ENCODE peak calls at places on chromosomes 12 and 14, in five cellular contexts. One of them, this sample, is unnamed.

GRCh38 chr12:58897969-58898368 is 22.3 kb downstream of the LRIG3 start:
- DNase-seq in H9: no peak
- DNase-seq in stimulated activated CD4-positive, alpha-beta T cell treated with anti-CD3 and anti-CD28 coated beads, Interleukin-2, amount 100 ng/mL, for 24 hours: no peak
- DNase-seq in NAMALWA: no peak
- DNase-seq in activated naive CD8-positive, alpha-beta T cell treated with anti-CD3 and anti-CD28 coated beads, Interleukin-2, amount 50 U/mL, for 24 hours: no peak
- DNase-seq in this sample: no peak

GRCh38 chr12:47249719-47250506 is 170.2 kb upstream of the AMIGO2 start:
- DNase-seq in stimulated activated CD4-positive, alpha-beta T cell treated with anti-CD3 and anti-CD28 coated beads, Interleukin-2, amount 100 ng/mL, for 24 hours: no peak
- DNase-seq in H9: no peak
- DNase-seq in NAMALWA: no peak
- DNase-seq in activated naive CD8-positive, alpha-beta T cell treated with anti-CD3 and anti-CD28 coated beads, Interleukin-2, amount 50 U/mL, for 24 hours: no peak
- DNase-seq in this sample: no peak

GRCh38 chr12:24742378-24742777 is 206.5 kb downstream of the BCAT1 start:
- DNase-seq in stimulated activated CD4-positive, alpha-beta T cell treated with anti-CD3 and anti-CD28 coated beads, Interleukin-2, amount 100 ng/mL, for 24 hours: no peak
- DNase-seq in H9: no peak
- DNase-seq in activated naive CD8-positive, alpha-beta T cell treated with anti-CD3 and anti-CD28 coated beads, Interleukin-2, amount 50 U/mL, for 24 hours: peak
- DNase-seq in NAMALWA: peak
- DNase-seq in this sample: peak

GRCh38 chr12:16359512-16360491 is 12.4 kb downstream of the MGST1 start:
- DNase-seq in H9: peak
- DNase-seq in activated naive CD8-positive, alpha-beta T cell treated with anti-CD3 and anti-CD28 coated beads, Interleukin-2, amount 50 U/mL, for 24 hours: peak
- DNase-seq in stimulated activated CD4-positive, alpha-beta T cell treated with anti-CD3 and anti-CD28 coated beads, Interleukin-2, amount 100 ng/mL, for 24 hours: no peak
- DNase-seq in NAMALWA: peak
- DNase-seq in this sample: peak

GRCh38 chr12:94109154-94109553 is 39.2 kb upstream of the PLXNC1 start:
- DNase-seq in NAMALWA: no peak
- DNase-seq in H9: no peak
- DNase-seq in stimulated activated CD4-positive, alpha-beta T cell treated with anti-CD3 and anti-CD28 coated beads, Interleukin-2, amount 100 ng/mL, for 24 hours: peak
- DNase-seq in activated naive CD8-positive, alpha-beta T cell treated with anti-CD3 and anti-CD28 coated beads, Interleukin-2, amount 50 U/mL, for 24 hours: peak
- DNase-seq in this sample: no peak

GRCh38 chr12:19234171-19234704 is 104.7 kb downstream of the PLEKHA5 start:
- DNase-seq in NAMALWA: no peak
- DNase-seq in H9: no peak
- DNase-seq in activated naive CD8-positive, alpha-beta T cell treated with anti-CD3 and anti-CD28 coated beads, Interleukin-2, amount 50 U/mL, for 24 hours: no peak
- DNase-seq in stimulated activated CD4-positive, alpha-beta T cell treated with anti-CD3 and anti-CD28 coated beads, Interleukin-2, amount 100 ng/mL, for 24 hours: no peak
- DNase-seq in this sample: no peak

GRCh38 chr14:50001146-50001998 is 108.5 kb downstream of the ARF6 start:
- DNase-seq in activated naive CD8-positive, alpha-beta T cell treated with anti-CD3 and anti-CD28 coated beads, Interleukin-2, amount 50 U/mL, for 24 hours: peak
- DNase-seq in NAMALWA: peak
- DNase-seq in H9: peak
- DNase-seq in stimulated activated CD4-positive, alpha-beta T cell treated with anti-CD3 and anti-CD28 coated beads, Interleukin-2, amount 100 ng/mL, for 24 hours: peak
- DNase-seq in this sample: peak

GRCh38 chr14:78705989-78706388 is 535.8 kb downstream of the NRXN3 start:
- DNase-seq in activated naive CD8-positive, alpha-beta T cell treated with anti-CD3 and anti-CD28 coated beads, Interleukin-2, amount 50 U/mL, for 24 hours: no peak
- DNase-seq in NAMALWA: no peak
- DNase-seq in stimulated activated CD4-positive, alpha-beta T cell treated with anti-CD3 and anti-CD28 coated beads, Interleukin-2, amount 100 ng/mL, for 24 hours: no peak
- DNase-seq in H9: no peak
- DNase-seq in this sample: no peak

GRCh38 chr12:22046090-22046967 is at the start of gene CMAS:
- DNase-seq in activated naive CD8-positive, alpha-beta T cell treated with anti-CD3 and anti-CD28 coated beads, Interleukin-2, amount 50 U/mL, for 24 hours: peak
- DNase-seq in NAMALWA: peak
- DNase-seq in H9: peak
- DNase-seq in stimulated activated CD4-positive, alpha-beta T cell treated with anti-CD3 and anti-CD28 coated beads, Interleukin-2, amount 100 ng/mL, for 24 hours: peak
- DNase-seq in this sample: peak

GRCh38 chr14:72060460-72060859 is 128.2 kb downstream of the RGS6 start:
- DNase-seq in stimulated activated CD4-positive, alpha-beta T cell treated with anti-CD3 and anti-CD28 coated beads, Interleukin-2, amount 100 ng/mL, for 24 hours: no peak
- DNase-seq in H9: no peak
- DNase-seq in activated naive CD8-positive, alpha-beta T cell treated with anti-CD3 and anti-CD28 coated beads, Interleukin-2, amount 50 U/mL, for 24 hours: no peak
- DNase-seq in NAMALWA: no peak
- DNase-seq in this sample: no peak

This sample was measured in RPMI8226.